ENCODE peak calls at places on chromosomes 12 and 14, in nine cellular contexts. T is epithelial cell of proximal tubule; H is heart right ventricle; L is LNCaP clone FGC; S is islet precursor cell; U is nephron progenitor cell; X is AG09309; F is activated naive CD8-positive, alpha-beta T cell treated with anti-CD3 and anti-CD28 coated beads for 36 hours; C is NCI-H1436. B is an unnamed sample.
A peak's percentile ranks its signal among the peaks of the same experiment; 100 is the strongest.

GRCh38 chr14:55438066-55438683 is 2.2 kb downstream of the TBPL2 start:
- DNase-seq in F (no peak), T (no peak), S (no peak), U (peak; percentile 19), L (peak; percentile 35), C (peak; percentile 35), X (peak; percentile 29), H (peak; percentile 20), B (no peak)

GRCh38 chr12:67925077-67925476 is 64.2 kb upstream of the IFNG-AS1 start:
- DNase-seq in C (no peak), L (peak; percentile 34), H (no peak), U (no peak), S (no peak), X (no peak), F (no peak), T (no peak), B (no peak)

GRCh38 chr12:6788972-6789905 is at the start of gene CD4:
- DNase-seq in T (no peak), C (no peak), L (no peak), F (peak; percentile 54), S (peak; percentile 66), U (no peak), H (peak; percentile 59), X (no peak), B (no peak)

GRCh38 chr14:69719501-69719951 is 47.4 kb upstream of the SRSF5 start:
- DNase-seq in F (no peak), L (no peak), X (peak; percentile 85), S (no peak), C (no peak), T (peak; percentile 91), U (peak; percentile 19), H (peak; percentile 65), B (no peak)

GRCh38 chr12:2461645-2462044 is 333.1 kb upstream of the FKBP4 start:
- DNase-seq in U (no peak), L (no peak), T (no peak), S (no peak), C (no peak), H (no peak), F (no peak), X (no peak), B (no peak)

GRCh38 chr14:92584856-92585255 is 71.3 kb downstream of the RIN3 start:
- DNase-seq in X (no peak), T (no peak), C (no peak), S (no peak), F (no peak), U (no peak), H (no peak), L (no peak), B (no peak)

GRCh38 chr12:124722871-124723270 is 140.8 kb downstream of the SCARB1 start:
- DNase-seq in F (no peak), H (no peak), U (no peak), C (no peak), X (no peak), L (no peak), T (no peak), S (no peak), B (no peak)

GRCh38 chr14:52342849-52343606 is 28.9 kb downstream of the PTGER2 start:
- DNase-seq in U (no peak), F (no peak), S (no peak), C (no peak), L (no peak), H (no peak), T (no peak), X (no peak), B (no peak)

GRCh38 chr14:21496453-21496852 is 14.7 kb downstream of the METTL3 start:
- DNase-seq in S (no peak), T (no peak), X (no peak), L (no peak), F (no peak), H (no peak), U (no peak), C (no peak), B (no peak)

GRCh38 chr12:71746983-71747611 is 7.6 kb upstream of the RAB21 start:
- DNase-seq in X (peak; percentile 46), H (peak; percentile 28), C (peak; percentile 51), F (peak; percentile 21), T (no peak), S (peak; percentile 68), L (peak; percentile 48), U (peak; percentile 29), B (peak; percentile 33)

GRCh38 chr12:111741235-111741812 is 25.4 kb upstream of the ALDH2 start:
- DNase-seq in L (no peak), H (no peak), T (peak; percentile 39), F (no peak), C (no peak), S (peak; percentile 82), X (no peak), U (no peak), B (no peak)

GRCh38 chr12:80679346-80680131 is 27.9 kb upstream of the MYF6 start:
- DNase-seq in U (no peak), T (no peak), C (no peak), X (no peak), F (no peak), L (no peak), S (no peak), H (no peak), B (no peak)

GRCh38 chr12:46367351-46368029 is 5.1 kb downstream of the SLC38A2 start:
- DNase-seq in L (no peak), S (no peak), X (no peak), U (no peak), F (no peak), T (no peak), C (no peak), H (no peak), B (no peak)

GRCh38 chr12:76029982-76030377 is 1.6 kb downstream of the PHLDA1 start:
- DNase-seq in F (no peak), H (no peak), T (no peak), L (no peak), S (peak; percentile 65), X (no peak), C (no peak), U (peak; percentile 39), B (no peak)

GRCh38 chr12:94795053-94795452 is 144.7 kb upstream of the TMCC3 start:
- DNase-seq in U (no peak), H (no peak), C (no peak), T (no peak), L (no peak), X (no peak), S (no peak), F (no peak), B (no peak)

GRCh38 chr12:109302358-109302757 is 6.7 kb downstream of the FOXN4 start:
- DNase-seq in C (no peak), S (peak; percentile 47), H (no peak), X (no peak), F (no peak), L (no peak), T (no peak), U (no peak), B (no peak)

GRCh38 chr14:57171903-57172302 is 96.8 kb downstream of the EXOC5 start:
- DNase-seq in X (no peak), F (no peak), T (no peak), H (no peak), U (no peak), S (no peak), C (no peak), L (no peak), B (no peak)

GRCh38 chr14:98803196-98803595 is 468.8 kb downstream of the BCL11B start:
- DNase-seq in U (no peak), S (no peak), F (no peak), C (no peak), H (no peak), T (no peak), X (no peak), L (no peak), B (no peak)

GRCh38 chr12:18643673-18644072 is 94.1 kb downstream of the PLCZ1 start:
- DNase-seq in S (no peak), T (no peak), U (no peak), L (no peak), C (no peak), F (no peak), H (no peak), X (peak; percentile 5), B (no peak)

GRCh38 chr12:62865860-62866407 is 69.0 kb downstream of the PPM1H start:
- DNase-seq in C (no peak), F (no peak), H (no peak), X (no peak), U (peak; percentile 16), T (no peak), L (no peak), S (no peak), B (no peak)

GRCh38 chr14:61598980-61599379 is 96.3 kb upstream of the HIF1A start:
- DNase-seq in H (peak; percentile 38), L (no peak), C (no peak), T (no peak), F (peak; percentile 29), X (no peak), S (peak; percentile 80), U (no peak), B (peak; percentile 41)

GRCh38 chr12:94170690-94171594 is 22.6 kb downstream of the PLXNC1 start:
- DNase-seq in U (no peak), F (no peak), X (no peak), H (no peak), T (no peak), S (no peak), L (no peak), C (no peak), B (no peak)

GRCh38 chr12:53352331-53353258 is 16.4 kb upstream of the SP7 start:
- DNase-seq in H (peak; percentile 87), L (peak; percentile 67), T (no peak), U (peak; percentile 80), S (peak; percentile 96), C (peak; percentile 84), F (peak; percentile 79), X (peak; percentile 48), B (peak; percentile 82)

GRCh38 chr14:69008411-69008810 is 29.3 kb upstream of the ACTN1 start:
- DNase-seq in T (no peak), L (no peak), H (no peak), X (no peak), C (no peak), S (no peak), U (no peak), F (no peak), B (no peak)